ENCODE peak calls at places on chromosomes 11 and 22, in ten cellular contexts. K is mucosa of descending colon; A is tibial artery; Q is colonic mucosa; N is right atrium auricular region; H is CD8-positive, alpha-beta T cell; E is mammary epithelial cell; B is adipocyte; L is IMR-90; T is H9. D is an unnamed sample.

GRCh38 chr11:2693271-2693833 is 6.4 kb downstream of the KCNQ1OT1 start:
- DNase-seq in L (no peak), Q (no peak), E (no peak), N (no peak), K (no peak), T (peak; percentile 96), B (no peak), H (no peak), A (peak; percentile 9), D (peak; percentile 45)

GRCh38 chr11:59666969-59667368 is 1.9 kb downstream of the PATL1 start:
- DNase-seq in Q (no peak), E (no peak), T (no peak), H (no peak), K (no peak), N (no peak), B (peak; percentile 82), A (no peak), L (peak; percentile 15), D (no peak)

GRCh38 chr11:83611616-83612015 is 325.4 kb upstream of the CCDC90B start:
- DNase-seq in L (no peak), T (no peak), K (no peak), A (no peak), Q (no peak), N (no peak), B (no peak), H (no peak), E (no peak), D (no peak)

GRCh38 chr22:38211556-38211955 is 9.8 kb downstream of the MAFF start:
- DNase-seq in A (no peak), K (no peak), H (no peak), L (no peak), T (no peak), N (no peak), B (no peak), Q (no peak), E (no peak), D (no peak)

GRCh38 chr11:58494096-58494495 is 13.8 kb downstream of the OR5B21 start:
- DNase-seq in H (no peak), L (peak; percentile 33), T (no peak), K (no peak), N (no peak), E (peak; percentile 37), B (no peak), Q (no peak), A (no peak), D (no peak)

GRCh38 chr11:2412323-2412722 is 11.8 kb downstream of the TSSC4 start:
- DNase-seq in H (no peak), K (no peak), E (no peak), B (no peak), N (no peak), Q (no peak), L (no peak), A (no peak), T (no peak), D (no peak)

GRCh38 chr11:29006668-29007067 is 898.5 kb downstream of the METTL15 start:
- DNase-seq in N (no peak), T (no peak), H (no peak), Q (no peak), L (no peak), A (no peak), K (no peak), E (no peak), B (no peak), D (no peak)

GRCh38 chr11:76652989-76653673 is 17.4 kb downstream of the LRRC32 start:
- DNase-seq in H (no peak), T (peak; percentile 12), L (no peak), B (no peak), E (no peak), N (no peak), A (peak; percentile 28), Q (peak; percentile 14), K (no peak), D (no peak)

GRCh38 chr22:50733521-50734342 is 4.3 kb upstream of the ACR start:
- DNase-seq in T (no peak), E (no peak), L (peak; percentile 59), N (no peak), B (peak; percentile 46), K (peak; percentile 17), H (no peak), A (peak; percentile 20), Q (no peak), D (no peak)

GRCh38 chr22:32674925-32675825 is 126.3 kb upstream of the TIMP3 start:
- DNase-seq in Q (no peak), E (no peak), A (no peak), N (no peak), K (no peak), L (no peak), H (no peak), T (no peak), B (no peak), D (no peak)

GRCh38 chr11:31802990-31803812 is 7.9 kb downstream of the PAX6 start:
- DNase-seq in A (no peak), L (no peak), B (no peak), K (no peak), Q (no peak), H (no peak), T (no peak), N (peak; percentile 51), E (no peak), D (no peak)

GRCh38 chr22:41935015-41935908 is 8.7 kb upstream of the TNFRSF13C start:
- DNase-seq in L (no peak), H (no peak), N (no peak), A (no peak), E (no peak), T (no peak), B (no peak), K (no peak), Q (no peak), D (peak; percentile 44)

GRCh38 chr11:13962562-13963168 is at the start of gene SPON1:
- DNase-seq in E (peak; percentile 27), N (no peak), K (peak; percentile 71), Q (peak; percentile 65), H (peak; percentile 41), A (no peak), T (peak; percentile 74), B (peak; percentile 76), L (peak; percentile 15), D (peak; percentile 35)

GRCh38 chr22:37742374-37743092 is 45.7 kb downstream of the TRIOBP start:
- DNase-seq in T (no peak), Q (no peak), A (peak; percentile 44), K (no peak), L (peak; percentile 91), B (peak; percentile 88), H (no peak), N (no peak), E (peak; percentile 95), D (no peak)

GRCh38 chr11:116731821-116732739 is 40.7 kb downstream of the BUD13 start:
- DNase-seq in Q (no peak), A (no peak), E (no peak), L (no peak), K (no peak), H (no peak), N (no peak), B (no peak), T (peak; percentile 71), D (no peak)

GRCh38 chr11:118913411-118914125 is 12.2 kb downstream of the BCL9L start:
- DNase-seq in H (peak; percentile 65), B (no peak), E (peak; percentile 53), K (peak; percentile 85), N (no peak), A (no peak), T (peak; percentile 38), L (no peak), Q (no peak), D (peak; percentile 34)
- H3K4me1 ChIP-seq in H (peaks cover 89% of the 10 kb centered on the region), B (peaks cover 90% of the 10 kb centered on the region), E (peaks cover 95% of the 10 kb centered on the region), K (peaks cover 91% of the 10 kb centered on the region), N (peaks cover 100% of the 10 kb centered on the region), A (peaks cover 100% of the 10 kb centered on the region), T (peaks cover 13% of the 10 kb centered on the region), L (peaks cover 70% of the 10 kb centered on the region), Q (peaks cover 71% of the 10 kb centered on the region), D (peaks cover 94% of the 10 kb centered on the region)

GRCh38 chr11:96228911-96229310 is 114.1 kb downstream of the MAML2 start:
- DNase-seq in T (no peak), N (no peak), B (peak; percentile 58), A (no peak), Q (no peak), H (no peak), K (no peak), E (no peak), L (peak; percentile 64), D (no peak)
- H3K4me1 ChIP-seq in T (no peaks in the 10 kb centered on the region), N (peaks cover 34% of the 10 kb centered on the region), B (peaks cover 35% of the 10 kb centered on the region), A (peaks cover 38% of the 10 kb centered on the region), Q (no peaks in the 10 kb centered on the region), H (peaks cover 61% of the 10 kb centered on the region), K (no peaks in the 10 kb centered on the region), E (peaks cover 40% of the 10 kb centered on the region), L (peaks cover 13% of the 10 kb centered on the region), D (peaks cover 5% of the 10 kb centered on the region)

GRCh38 chr22:17945156-17945850 is 79.1 kb downstream of the MICAL3 start:
- DNase-seq in L (no peak), T (no peak), Q (no peak), H (no peak), K (no peak), B (no peak), E (no peak), A (no peak), N (no peak), D (no peak)

GRCh38 chr22:17944205-17944725 is 80.1 kb downstream of the MICAL3 start:
- DNase-seq in L (no peak), T (no peak), N (no peak), E (no peak), B (no peak), A (no peak), Q (no peak), K (no peak), H (no peak), D (no peak)

GRCh38 chr22:17942721-17943120 is 81.6 kb downstream of the MICAL3 start:
- DNase-seq in E (no peak), L (no peak), K (no peak), Q (no peak), A (no peak), T (no peak), H (no peak), B (no peak), N (no peak), D (no peak)

GRCh38 chr22:17941501-17942406 is 82.6 kb downstream of the MICAL3 start:
- DNase-seq in K (no peak), E (no peak), T (no peak), N (no peak), Q (no peak), A (no peak), L (no peak), B (no peak), H (no peak), D (no peak)

GRCh38 chr22:17943533-17944204 is 80.7 kb downstream of the MICAL3 start:
- DNase-seq in Q (peak; percentile 53), E (no peak), N (no peak), B (no peak), K (no peak), L (no peak), A (no peak), T (no peak), H (no peak), D (no peak)
- H3K4me1 ChIP-seq in Q (peaks cover 6% of the 10 kb centered on the region), E (peaks cover 40% of the 10 kb centered on the region), N (peaks cover 79% of the 10 kb centered on the region), B (peaks cover 2% of the 10 kb centered on the region), K (peaks cover 12% of the 10 kb centered on the region), L (peaks cover 9% of the 10 kb centered on the region), A (peaks cover 56% of the 10 kb centered on the region), T (peaks cover 11% of the 10 kb centered on the region), H (no peaks in the 10 kb centered on the region), D (peaks cover 13% of the 10 kb centered on the region)

DNA sequence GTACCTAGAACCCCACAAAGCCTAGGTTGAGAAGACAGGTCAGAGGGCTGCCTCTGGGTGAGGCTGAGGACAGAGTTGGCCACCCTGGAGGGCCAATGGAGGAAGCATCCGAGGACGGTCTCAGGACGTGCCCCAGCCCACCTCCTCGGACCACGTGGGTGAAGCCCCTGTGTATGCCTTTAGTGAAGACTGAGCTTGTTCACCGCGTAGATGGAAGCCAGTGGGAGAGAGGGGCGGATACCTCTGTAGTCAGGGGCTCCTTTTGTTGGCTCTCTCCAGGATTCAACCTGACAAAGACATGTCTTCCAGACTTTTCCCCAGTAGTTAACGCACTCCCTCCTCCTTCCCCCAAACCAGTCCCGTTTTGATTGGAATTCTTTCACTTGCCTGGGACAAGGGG is 110.7 kb downstream of the ZBTB16 start:
- DNase-seq in Q (no peak), L (no peak), T (no peak), B (no peak), E (no peak), H (no peak), K (no peak), N (no peak), A (no peak), D (no peak)
- H3K4me1 ChIP-seq in Q (peaks cover 36% of the 10 kb centered on the region), L (no peaks in the 10 kb centered on the region), T (no peaks in the 10 kb centered on the region), B (peaks cover 97% of the 10 kb centered on the region), E (peaks cover 18% of the 10 kb centered on the region), H (peaks cover 100% of the 10 kb centered on the region), K (peaks cover 86% of the 10 kb centered on the region), N (peaks cover 98% of the 10 kb centered on the region), A (peaks cover 99% of the 10 kb centered on the region), D (peaks cover 95% of the 10 kb centered on the region)